ENCODE peak calls at places on chromosomes 3 and 15, in six cellular contexts. L is right lobe of liver, N is A549, O is body of pancreas, I is endothelial cell of umbilical vein, P is ovary. B is an unnamed sample.

GRCh38 chr15:59303641-59304433 is 68.8 kb downstream of the MYO1E start:
- DNase-seq in N (no peak), L (no peak), P (no peak), O (no peak), I (no peak), B (peak)

GRCh38 chr3:66442254-66443249 is 58.3 kb downstream of the LRIG1 start:
- DNase-seq in I (peak), P (peak), N (no peak), L (peak), O (peak), B (peak)

GRCh38 chr3:156825795-156826143 is 384 bp upstream of the LEKR1 start:
- DNase-seq in O (no peak), I (no peak), L (no peak), N (no peak), P (no peak), B (no peak)

GRCh38 chr15:33636234-33636633 is 325.5 kb downstream of the RYR3 start:
- DNase-seq in O (no peak), N (no peak), I (no peak), P (no peak), L (no peak), B (no peak)

GRCh38 chr3:194306771-194307640 is 44.1 kb downstream of the CPN2 start:
- DNase-seq in I (no peak), N (no peak), P (no peak), L (no peak), O (no peak), B (no peak)

GRCh38 chr3:187318819-187319616 is 27.5 kb upstream of the MASP1 start:
- DNase-seq in I (peak), O (peak), N (peak), L (no peak), P (peak), B (peak)

GRCh38 chr15:50065264-50065663 is 53.8 kb downstream of the ATP8B4 start:
- DNase-seq in L (no peak), P (no peak), O (no peak), N (no peak), I (no peak), B (no peak)

GRCh38 chr15:96264351-96264798 is 66.1 kb upstream of the NR2F2 start:
- DNase-seq in I (no peak), L (no peak), P (no peak), N (no peak), O (peak), B (peak)

GRCh38 chr3:54506603-54507002 is 384.3 kb downstream of the CACNA2D3 start:
- DNase-seq in I (no peak), L (no peak), P (no peak), N (no peak), O (no peak), B (no peak)

GRCh38 chr15:50280271-50280670 is 14.7 kb upstream of the HDC start:
- DNase-seq in I (no peak), O (no peak), L (no peak), N (no peak), P (no peak), B (no peak)

GRCh38 chr3:194374930-194375329 is 5.4 kb upstream of the LRRC15 start:
- DNase-seq in O (no peak), I (no peak), N (no peak), P (no peak), L (no peak), B (no peak)

GRCh38 chr3:15726881-15727280 is 70.9 kb downstream of the ANKRD28 start:
- DNase-seq in P (no peak), L (no peak), N (no peak), O (no peak), I (no peak), B (no peak)

GRCh38 chr3:58116161-58116955 is 94.4 kb downstream of the DNASE1L3 start:
- DNase-seq in P (no peak), I (peak), O (no peak), L (no peak), N (no peak), B (no peak)

GRCh38 chr3:155449613-155450267 is 156.3 kb upstream of the STRIT1 start:
- DNase-seq in O (no peak), I (no peak), P (no peak), N (no peak), L (no peak), B (no peak)

GRCh38 chr3:52346623-52347530 is 30.8 kb downstream of the DNAH1 start:
- DNase-seq in N (no peak), I (no peak), O (peak), L (no peak), P (no peak), B (no peak)

GRCh38 chr3:192487032-192487431 is 240.3 kb downstream of the FGF12 start:
- DNase-seq in P (no peak), O (no peak), L (no peak), I (no peak), N (no peak), B (no peak)

GRCh38 chr3:52186729-52187128 is 11.2 kb upstream of the ALAS1 start:
- DNase-seq in N (no peak), L (no peak), P (no peak), O (no peak), I (no peak), B (no peak)

GRCh38 chr3:56837196-56837955 is 35.6 kb upstream of the ARHGEF3 start:
- DNase-seq in N (no peak), L (no peak), O (no peak), P (no peak), I (no peak), B (no peak)

GRCh38 chr3:117547956-117548550 is 838.5 kb downstream of the TUSC7 start:
- DNase-seq in N (peak), P (no peak), L (no peak), O (no peak), I (no peak), B (no peak)

GRCh38 chr3:45677045-45677436 is 12.2 kb upstream of the SACM1L start:
- DNase-seq in N (peak), P (no peak), O (no peak), L (no peak), I (no peak), B (no peak)

GRCh38 chr15:29511663-29512062 is 242.0 kb upstream of the NSMCE3 start:
- DNase-seq in P (no peak), L (no peak), N (no peak), I (no peak), O (no peak), B (no peak)

GRCh38 chr3:136142592-136142991 is 53.5 kb downstream of the MSL2 start:
- DNase-seq in P (no peak), N (peak), O (no peak), I (peak), L (no peak), B (no peak)

GRCh38 chr3:13095408-13095861 is 22.2 kb upstream of the IQSEC1 start:
- DNase-seq in N (no peak), L (no peak), I (no peak), O (no peak), P (no peak), B (no peak)

GRCh38 chr3:143311096-143311495 is 191.5 kb downstream of the CHST2 start:
- DNase-seq in O (no peak), L (no peak), N (no peak), P (no peak), I (no peak), B (no peak)

GRCh38 chr3:56915969-56916586 is 114.3 kb upstream of the ARHGEF3 start:
- DNase-seq in P (no peak), I (no peak), O (peak), L (peak), N (no peak), B (peak)

GRCh38 chr3:56980798-56981390 is 79.6 kb upstream of the SPATA12 start:
- DNase-seq in O (no peak), L (no peak), N (peak), P (no peak), I (peak), B (peak)

GRCh38 chr3:14297305-14297704 is 105.1 kb upstream of the SLC6A6 start:
- DNase-seq in P (no peak), N (no peak), I (no peak), O (no peak), L (no peak), B (no peak)

GRCh38 chr3:14297784-14298236 is 104.6 kb upstream of the SLC6A6 start:
- DNase-seq in N (no peak), O (peak), I (no peak), L (no peak), P (peak), B (no peak)

GRCh38 chr3:14295037-14295436 is 107.4 kb upstream of the SLC6A6 start:
- DNase-seq in P (no peak), O (no peak), N (no peak), L (no peak), I (no peak), B (no peak)

GRCh38 chr3:14296352-14296751 is 106.1 kb upstream of the SLC6A6 start:
- DNase-seq in N (no peak), L (no peak), O (no peak), I (no peak), P (no peak), B (no peak)

GRCh38 chr3:14295777-14296176 is 106.6 kb upstream of the SLC6A6 start:
- DNase-seq in O (no peak), I (no peak), P (no peak), L (no peak), N (no peak), B (no peak)
- H3K4me3 ChIP-seq in O (no peak), I (no peak), P (no peak), L (no peak), N (no peak), B (no peak)

GRCh38 chr15:56698268-56698667 is 35.0 kb downstream of the ZNF280D start:
- DNase-seq in L (no peak), N (no peak), O (no peak), I (no peak), P (no peak), B (no peak)
- TF ChIP-seq POLR2A in L (no peak), N (no peak), O (no peak), I (no peak), P (no peak), B (no peak)

GRCh38 chr3:129603561-129603942 is 2.9 kb downstream of the PLXND1 start:
- DNase-seq in P (no peak), O (no peak), N (no peak), L (no peak), I (no peak), B (no peak)
- H3K4me3 ChIP-seq in P (peak), O (no peak), N (peak), L (peak), I (peak), B (peak)

DNA sequence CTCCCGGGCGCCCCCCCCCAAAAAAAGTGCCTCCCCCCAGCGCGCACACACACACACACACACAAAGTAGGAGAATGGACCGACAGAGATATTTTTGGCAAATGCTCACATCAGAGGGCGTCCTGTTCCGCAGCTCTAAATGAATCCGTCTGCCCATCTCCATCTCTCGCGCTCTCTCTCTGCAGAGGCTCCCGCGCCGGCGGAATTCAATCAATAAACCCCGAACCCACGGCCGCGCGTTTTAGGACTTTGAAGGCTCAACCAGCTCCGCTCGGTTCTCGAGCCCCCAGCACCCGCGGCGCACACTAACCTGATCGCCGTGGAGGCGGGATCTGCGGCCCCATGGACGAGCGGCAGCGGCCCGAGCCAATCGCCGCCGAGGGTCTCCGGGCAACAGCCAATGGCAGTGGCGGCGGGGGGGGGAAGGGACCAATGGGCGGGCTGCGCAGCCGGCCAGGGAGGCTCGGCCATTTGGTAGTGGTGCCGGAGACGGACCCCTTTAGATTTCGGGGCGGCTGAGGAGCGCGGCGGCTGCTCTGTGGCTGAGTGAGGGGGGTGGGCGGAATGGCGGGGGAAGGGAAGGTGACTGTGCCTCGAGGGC is at the start of gene ANP32A:
- DNase-seq in L (peak), N (peak), P (peak), O (peak), I (peak), B (peak)
- TF ChIP-seq POLR2A in L (peak), N (peak), P (peak), O (peak), I (no peak), B (no peak)

GRCh38 chr3:133075027-133075426 is 36.8 kb downstream of the TMEM108 start:
- DNase-seq in P (no peak), I (no peak), N (no peak), L (no peak), O (no peak), B (no peak)
- H3K4me3 ChIP-seq in P (no peak), I (no peak), N (no peak), L (no peak), O (no peak), B (no peak)

GRCh38 chr3:9769426-9770275 is at the start of gene CAMK1:
- DNase-seq in O (peak), P (peak), I (peak), N (peak), L (peak), B (peak)
- TF ChIP-seq POLR2A in O (peak), P (peak), I (peak), N (peak), L (peak), B (no peak)

GRCh38 chr15:52682200-52682599 is 3.0 kb upstream of the ATOSA start:
- DNase-seq in L (no peak), I (no peak), N (no peak), O (no peak), P (no peak), B (no peak)

GRCh38 chr15:52681441-52681840 is 2.3 kb upstream of the ATOSA start:
- DNase-seq in I (no peak), N (no peak), L (no peak), P (no peak), O (no peak), B (no peak)

GRCh38 chr15:52680756-52681155 is 1.6 kb upstream of the ATOSA start:
- DNase-seq in O (no peak), I (no peak), N (no peak), L (no peak), P (no peak), B (no peak)

GRCh38 chr15:52682776-52683175 is 3.6 kb upstream of the ATOSA start:
- DNase-seq in L (no peak), P (no peak), O (no peak), I (no peak), N (no peak), B (no peak)

DNA sequence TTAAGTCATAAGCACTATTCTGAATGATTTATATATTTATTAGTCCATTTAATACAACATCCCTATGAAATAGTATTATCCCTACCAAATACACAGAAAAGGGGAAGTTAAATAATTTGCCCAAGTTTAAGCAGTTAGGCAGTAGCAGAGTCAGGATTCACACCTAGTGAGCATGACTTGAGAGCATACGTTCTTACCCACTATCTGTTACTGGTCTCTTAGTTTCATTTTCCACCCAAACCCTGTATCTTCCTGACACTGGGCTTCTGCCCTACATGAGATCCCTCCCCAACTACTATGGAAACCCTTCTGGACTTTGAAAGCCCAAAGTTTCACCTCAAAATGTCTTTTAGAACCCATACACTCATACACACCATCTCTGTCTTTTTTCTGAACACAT is 4.4 kb upstream of the ATOSA start:
- DNase-seq in I (no peak), P (no peak), O (no peak), N (no peak), L (no peak), B (no peak)
- H3K4me3 ChIP-seq in I (no peak), P (no peak), O (no peak), N (no peak), L (no peak), B (no peak)

GRCh38 chr15:40440300-40441011 is at the start of gene BAHD1:
- DNase-seq in O (peak), P (peak), N (peak), I (peak), L (peak), B (peak)
- TF ChIP-seq POLR2A in O (peak), P (peak), N (no peak), I (no peak), L (no peak), B (no peak)

GRCh38 chr3:39209329-39209970 is 17.1 kb upstream of the XIRP1 start:
- DNase-seq in O (no peak), P (no peak), N (no peak), I (no peak), L (no peak), B (no peak)
- H3K4me3 ChIP-seq in O (no peak), P (no peak), N (no peak), I (no peak), L (no peak), B (no peak)